ENCODE peak calls at places on chromosomes 2 and 18, in nine cellular contexts. N is heart right ventricle, K is astrocyte, P is right atrium auricular region, J is left lung, E is cardiac muscle cell, C is psoas muscle, W is BE2C, O is pancreas. S is an unnamed sample. For H3K4me1, the result is how much of the 10 kb centered on the place peaks cover.

GRCh38 chr2:46943881-46944798 is 28.5 kb upstream of the MCFD2 start:
- DNase-seq in W (no peak), O (no peak), J (no peak), N (no peak), E (no peak), P (no peak), C (no peak), K (no peak), S (no peak)

GRCh38 chr18:70415823-70416488 is 127.1 kb downstream of the SOCS6 start:
- DNase-seq in N (no peak), K (no peak), O (no peak), J (no peak), C (no peak), W (no peak), P (no peak), E (no peak), S (no peak)

GRCh38 chr2:62293490-62294212 is 97.7 kb downstream of the B3GNT2 start:
- DNase-seq in J (peak), P (peak), K (peak), E (peak), O (peak), W (peak), C (peak), N (peak), S (peak)

GRCh38 chr2:217995741-217996141 is 7.1 kb downstream of the TNS1 start:
- DNase-seq in C (peak), J (peak), O (peak), N (peak), P (peak), E (peak), W (peak), K (no peak), S (peak)

GRCh38 chr2:126981476-126981875 is 82.8 kb downstream of the TEX51 start:
- DNase-seq in N (no peak), O (no peak), E (no peak), K (no peak), W (no peak), J (no peak), P (no peak), C (no peak), S (no peak)

GRCh38 chr18:10099539-10100140 is 185.8 kb downstream of the VAPA start:
- DNase-seq in O (no peak), C (no peak), J (no peak), K (no peak), P (no peak), W (no peak), E (no peak), N (no peak), S (no peak)

GRCh38 chr2:19185061-19185460 is 173.4 kb downstream of the OSR1 start:
- DNase-seq in E (peak), P (no peak), J (no peak), N (no peak), W (no peak), O (no peak), K (no peak), C (no peak), S (no peak)

GRCh38 chr2:177543007-177543760 is 150.6 kb downstream of the AGPS start:
- DNase-seq in W (no peak), O (no peak), K (peak), C (peak), J (no peak), E (peak), P (no peak), N (no peak), S (peak)

GRCh38 chr18:12703096-12703567 is 290 bp downstream of the PSMG2 start:
- DNase-seq in E (no peak), O (no peak), N (no peak), C (no peak), K (no peak), W (no peak), P (no peak), J (no peak), S (no peak)

GRCh38 chr2:237306787-237307170 is 107.2 kb downstream of the COL6A3 start:
- DNase-seq in N (no peak), E (no peak), P (no peak), O (no peak), J (no peak), C (no peak), K (no peak), W (no peak), S (no peak)

GRCh38 chr18:35460719-35461118 is 37.0 kb downstream of the INO80C start:
- DNase-seq in K (peak), N (no peak), P (no peak), W (no peak), E (peak), J (no peak), O (no peak), C (no peak), S (no peak)

GRCh38 chr2:10036095-10036879 is 7.1 kb upstream of the KLF11 start:
- DNase-seq in W (no peak), K (peak), C (peak), J (peak), E (peak), O (peak), P (peak), N (peak), S (no peak)

GRCh38 chr2:7905756-7906155 is 776.1 kb upstream of the ID2 start:
- DNase-seq in W (no peak), O (no peak), N (no peak), C (no peak), E (no peak), P (no peak), J (no peak), K (no peak), S (no peak)

GRCh38 chr2:220476877-220477276 is 849.4 kb downstream of the SLC4A3 start:
- DNase-seq in O (no peak), J (no peak), C (no peak), K (no peak), N (no peak), E (no peak), P (no peak), W (no peak), S (no peak)

GRCh38 chr2:37268111-37268510 is 36.7 kb downstream of the NDUFAF7 start:
- DNase-seq in O (no peak), C (no peak), N (no peak), K (no peak), J (no peak), P (no peak), E (no peak), W (no peak), S (no peak)

GRCh38 chr2:55965276-55965675 is 41.7 kb upstream of the EFEMP1 start:
- DNase-seq in O (no peak), N (no peak), J (no peak), W (no peak), P (no peak), E (no peak), K (no peak), C (no peak), S (no peak)

GRCh38 chr2:194252127-194252526 is 1404.9 kb upstream of the SLC39A10 start:
- DNase-seq in N (no peak), W (no peak), P (no peak), C (no peak), E (no peak), J (no peak), K (no peak), O (no peak), S (no peak)

GRCh38 chr18:58064406-58064998 is 20.5 kb downstream of the NEDD4L start:
- DNase-seq in N (no peak), W (no peak), O (no peak), E (no peak), P (no peak), K (no peak), J (no peak), C (no peak), S (no peak)

GRCh38 chr2:25347846-25348245 is 6.1 kb upstream of the DNMT3A start:
- DNase-seq in J (no peak), N (no peak), P (no peak), W (no peak), C (no peak), K (peak), O (no peak), E (no peak), S (no peak)

GRCh38 chr2:181683518-181684453 is 3.5 kb upstream of the NEUROD1 start:
- DNase-seq in W (no peak), P (no peak), E (peak), O (no peak), C (no peak), J (no peak), K (peak), N (no peak), S (no peak)

GRCh38 chr2:17522303-17522702 is 4.1 kb upstream of the RAD51AP2 start:
- DNase-seq in K (no peak), N (no peak), O (no peak), W (no peak), J (no peak), E (no peak), P (no peak), C (no peak), S (no peak)

GRCh38 chr2:46801731-46802664 is 113.6 kb downstream of the MCFD2 start:
- DNase-seq in P (peak), C (no peak), O (no peak), N (no peak), E (no peak), W (no peak), K (peak), J (peak), S (no peak)

GRCh38 chr2:46735108-46735691 is 180.4 kb downstream of the MCFD2 start:
- DNase-seq in E (no peak), C (no peak), W (no peak), P (no peak), N (no peak), O (no peak), K (no peak), J (no peak), S (no peak)

GRCh38 chr2:128416781-128417180 is 98.1 kb upstream of the HS6ST1 start:
- DNase-seq in E (no peak), N (no peak), C (no peak), P (no peak), J (no peak), W (peak), K (no peak), O (peak), S (no peak)

GRCh38 chr2:239006886-239007285 is 159.0 kb downstream of the TWIST2 start:
- DNase-seq in N (no peak), K (no peak), P (no peak), E (no peak), C (no peak), W (no peak), J (no peak), O (no peak), S (no peak)

GRCh38 chr2:64204716-64205115 is 60.5 kb upstream of the PELI1 start:
- DNase-seq in O (no peak), J (no peak), N (no peak), W (no peak), E (no peak), K (no peak), C (no peak), P (no peak), S (no peak)

GRCh38 chr2:188869560-188869959 is 104.6 kb upstream of the COL3A1 start:
- DNase-seq in O (no peak), C (no peak), N (no peak), K (peak), E (peak), P (no peak), W (no peak), J (no peak), S (no peak)

GRCh38 chr2:119218478-119219064 is 5.1 kb upstream of the STEAP3 start:
- DNase-seq in W (peak), E (peak), J (no peak), N (peak), O (peak), C (no peak), K (peak), P (no peak), S (peak)

DNA sequence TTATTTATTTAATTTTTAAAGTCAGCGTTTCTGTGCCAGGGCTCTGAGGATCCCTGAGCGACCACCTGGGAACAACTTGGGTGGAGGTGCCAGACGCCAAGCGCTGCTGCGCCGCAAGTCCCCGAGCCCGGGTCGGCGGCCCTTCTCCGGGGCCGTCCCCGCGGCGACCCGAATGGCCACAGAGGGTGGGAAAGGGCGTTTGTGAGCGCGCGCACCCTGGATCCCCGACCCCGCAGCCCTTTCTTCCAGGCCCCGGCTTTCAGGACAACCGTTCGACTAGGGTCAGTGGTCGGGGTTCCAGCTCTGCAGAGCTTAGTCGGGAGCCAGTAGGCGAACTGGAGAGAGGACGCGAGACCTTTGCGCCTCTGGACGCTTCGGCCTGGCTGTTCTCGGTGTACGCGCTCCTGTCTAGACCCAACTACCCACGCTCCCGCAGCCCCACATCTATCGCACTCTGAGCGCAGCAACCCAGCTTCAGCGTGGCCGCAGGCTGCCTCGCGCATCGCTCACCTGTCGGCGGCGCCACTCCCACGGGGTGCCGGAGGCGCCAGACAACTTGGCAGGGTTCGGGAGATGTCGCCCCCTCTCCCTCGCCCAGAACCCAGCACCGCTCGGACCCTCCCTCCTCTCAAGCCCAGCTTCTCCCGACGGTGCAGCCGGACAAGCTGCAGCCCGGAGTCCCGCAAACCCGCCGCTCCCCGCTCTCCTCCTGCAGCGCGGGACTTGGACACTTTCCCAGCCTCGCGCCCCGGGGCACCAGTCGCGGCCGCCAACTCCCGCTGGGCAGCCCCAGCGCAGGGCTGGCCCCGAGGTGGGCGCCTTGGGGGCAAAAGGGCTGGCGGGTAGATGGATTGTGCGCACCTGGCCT is 785 bp downstream of the LYPD1 start:
- DNase-seq in P (no peak), W (no peak), N (no peak), K (no peak), O (peak), E (no peak), J (peak), C (no peak), S (no peak)
- H3K4me3 ChIP-seq in P (peak), W (no peak), N (peak), K (peak), O (peak), E (peak), J (peak), C (peak), S (peak)

GRCh38 chr2:67650292-67651133 is 253.4 kb downstream of the ETAA1 start:
- DNase-seq in W (peak), P (peak), N (peak), E (peak), J (peak), K (peak), C (peak), O (peak), S (peak)
- TF ChIP-seq CTCF in W (peak), P (peak), N (peak), E (peak), J (peak), K (peak), C (peak), O (peak), S (peak)

DNA sequence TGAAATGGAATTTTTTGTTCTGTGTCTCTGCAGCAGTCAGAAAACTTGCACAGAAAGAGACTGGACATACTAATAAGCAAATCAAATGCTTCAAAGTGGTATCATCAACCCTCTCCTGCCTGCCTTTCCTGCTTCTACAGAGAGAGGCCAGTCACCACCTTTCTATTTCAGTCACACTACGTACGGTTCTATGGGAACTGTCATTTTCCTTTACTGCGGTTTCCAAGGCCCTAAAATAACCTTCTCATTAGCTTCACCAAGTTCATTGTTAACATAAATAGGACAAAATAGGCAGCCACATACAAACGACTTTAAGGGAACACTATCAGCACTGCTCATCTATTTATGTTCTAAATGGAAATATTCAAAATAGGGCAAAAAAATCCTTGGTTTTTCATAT is 86.6 kb downstream of the METTL8 start:
- DNase-seq in K (peak), P (no peak), J (no peak), N (no peak), W (no peak), E (no peak), O (no peak), C (no peak), S (no peak)
- H3K4me1 ChIP-seq in K (under half), P (under half), J (under half), N (under half), W (under half), E (under half), O (under half), C (under half), S (under half)

GRCh38 chr2:202910687-202911086 is 786 bp downstream of the WDR12 start:
- DNase-seq in K (no peak), W (no peak), P (no peak), E (no peak), N (no peak), C (no peak), O (no peak), J (no peak), S (no peak)
- H3K4me3 ChIP-seq in K (peak), W (peak), P (peak), E (peak), N (peak), C (peak), O (peak), J (peak), S (peak)

DNA sequence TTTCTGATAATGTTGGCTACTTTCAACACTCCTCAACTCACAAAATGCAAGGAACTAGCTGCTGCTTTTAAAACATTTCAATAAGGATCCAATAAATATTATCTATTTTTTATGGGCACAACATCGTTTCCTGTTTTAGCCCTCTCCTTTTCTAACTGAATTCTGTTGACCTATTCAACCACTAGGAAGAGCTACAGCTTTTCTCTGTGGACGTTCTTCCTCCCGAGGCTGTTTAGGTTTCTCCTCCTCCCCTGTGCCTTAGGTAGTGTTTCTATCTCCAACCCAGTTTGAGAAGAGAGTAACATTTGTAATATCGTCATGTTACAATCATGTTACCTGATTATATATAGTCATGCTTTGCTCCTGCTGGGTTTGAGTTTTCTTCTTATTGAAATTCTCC is 91.3 kb upstream of the ITGB6 start:
- DNase-seq in E (no peak), C (no peak), N (no peak), K (no peak), O (no peak), J (no peak), P (no peak), W (no peak), S (no peak)
- TF ChIP-seq CTCF in E (peak), C (peak), N (no peak), K (no peak), O (no peak), J (no peak), P (no peak), W (no peak), S (no peak)

S was measured in tibial nerve.